ENCODE peak calls at places on chromosomes 13 and 19, in ten cellular contexts. J, Z, W, G, N, C, I, P, M and A are unnamed samples.

GRCh38 chr13:44425041-44425814 is 51.6 kb downstream of the SERP2 start:
- DNase-seq in Z (no peak), C (no peak), N (no peak), M (no peak), P (no peak), I (no peak), J (no peak), W (no peak), G (no peak), A (no peak)

GRCh38 chr19:55339225-55340143 is at the start of gene KMT5C:
- DNase-seq in W (peak), I (peak), Z (peak), C (peak), M (peak), P (peak), G (peak), J (peak), N (peak), A (peak)

GRCh38 chr13:31209172-31209818 is 9.5 kb downstream of the B3GLCT start:
- DNase-seq in G (no peak), J (peak), C (no peak), W (no peak), P (no peak), M (no peak), I (peak), N (no peak), Z (peak), A (peak)

GRCh38 chr19:18856385-18857126 is 24.8 kb downstream of the UPF1 start:
- DNase-seq in G (no peak), I (peak), N (no peak), C (no peak), W (no peak), M (no peak), P (no peak), J (no peak), Z (no peak), A (peak)

GRCh38 chr13:74796126-74796643 is 662.0 kb upstream of the KLF12 start:
- DNase-seq in J (no peak), N (no peak), C (no peak), P (no peak), G (no peak), M (no peak), I (peak), W (no peak), Z (no peak), A (no peak)

GRCh38 chr19:57675881-57676280 is 5.9 kb upstream of the ZNF551 start:
- DNase-seq in N (no peak), P (no peak), Z (no peak), M (no peak), W (no peak), C (no peak), J (no peak), G (no peak), I (no peak), A (no peak)

GRCh38 chr19:23439623-23440022 is 44.4 kb upstream of the ZNF91 start:
- DNase-seq in W (no peak), N (no peak), M (no peak), J (no peak), G (no peak), I (no peak), C (no peak), Z (no peak), P (no peak), A (no peak)

GRCh38 chr13:113754242-113754641 is 4.8 kb upstream of the TMEM255B start:
- DNase-seq in W (no peak), G (no peak), N (no peak), J (no peak), I (no peak), C (no peak), P (no peak), Z (no peak), M (no peak), A (no peak)

GRCh38 chr13:83153833-83154232 is 728.4 kb downstream of the SLITRK1 start:
- DNase-seq in Z (peak), N (no peak), J (no peak), W (no peak), G (no peak), I (no peak), M (no peak), C (no peak), P (no peak), A (no peak)

GRCh38 chr19:55095260-55096060 is 19.8 kb downstream of the EPS8L1 start:
- DNase-seq in W (peak), J (peak), I (no peak), P (no peak), G (no peak), C (no peak), M (no peak), N (no peak), Z (no peak), A (no peak)

GRCh38 chr19:35140898-35141626 is 2.0 kb upstream of the FXYD7 start:
- DNase-seq in G (peak), C (peak), W (peak), N (no peak), I (peak), P (peak), Z (no peak), J (peak), M (peak), A (peak)

GRCh38 chr13:26503826-26504594 is 53.5 kb upstream of the WASF3 start:
- DNase-seq in P (no peak), J (no peak), Z (no peak), M (no peak), G (no peak), N (no peak), W (no peak), I (no peak), C (no peak), A (no peak)

GRCh38 chr13:79936368-79937136 is 404.4 kb downstream of the SPRY2 start:
- DNase-seq in Z (no peak), I (peak), N (no peak), W (no peak), G (no peak), P (no peak), C (no peak), J (no peak), M (no peak), A (peak)

GRCh38 chr13:42819712-42820111 is 38.3 kb downstream of the FAM216B start:
- DNase-seq in P (no peak), N (no peak), M (no peak), I (peak), J (no peak), G (no peak), Z (no peak), W (no peak), C (no peak), A (no peak)

GRCh38 chr13:95505265-95505664 is 47.3 kb upstream of the CLDN10 start:
- DNase-seq in C (no peak), Z (peak), P (no peak), J (no peak), M (no peak), G (no peak), N (no peak), W (no peak), I (no peak), A (no peak)

GRCh38 chr19:56145698-56146097 is 4.6 kb downstream of the ZNF444 start:
- DNase-seq in W (no peak), M (no peak), Z (no peak), N (no peak), G (no peak), P (no peak), I (no peak), J (no peak), C (no peak), A (no peak)

GRCh38 chr19:28711401-28711800 is 501.6 kb downstream of the UQCRFS1 start:
- DNase-seq in M (no peak), J (no peak), W (no peak), P (no peak), I (no peak), C (no peak), G (no peak), N (no peak), Z (no peak), A (no peak)

GRCh38 chr13:49357694-49358093 is 86.2 kb downstream of the CAB39L start:
- DNase-seq in C (no peak), W (no peak), J (no peak), M (no peak), I (no peak), P (no peak), N (no peak), G (no peak), Z (no peak), A (no peak)

GRCh38 chr13:103386341-103386740 is 320.1 kb upstream of the SLC10A2 start:
- DNase-seq in C (no peak), M (no peak), I (no peak), W (no peak), G (no peak), P (no peak), N (no peak), Z (no peak), J (no peak), A (no peak)

GRCh38 chr13:113105032-113105993 is at the start of gene F7:
- DNase-seq in G (no peak), N (no peak), Z (no peak), C (no peak), P (no peak), I (no peak), M (no peak), J (no peak), W (no peak), A (no peak)

GRCh38 chr13:35768126-35768525 is 291.6 kb upstream of the MAB21L1 start:
- DNase-seq in Z (peak), J (no peak), I (no peak), M (no peak), P (no peak), C (no peak), G (no peak), W (no peak), N (no peak), A (no peak)

GRCh38 chr19:42596391-42597071 is 1.8 kb upstream of the CEACAM8 start:
- DNase-seq in J (peak), P (peak), G (peak), I (no peak), Z (no peak), C (peak), N (no peak), W (no peak), M (peak), A (peak)

GRCh38 chr13:27918041-27918917 is 1.5 kb upstream of the PDX1 start:
- DNase-seq in C (no peak), P (peak), N (no peak), Z (no peak), W (no peak), M (peak), G (no peak), I (no peak), J (peak), A (no peak)

GRCh38 chr19:51521796-51522195 is 9.7 kb downstream of the SIGLEC6 start:
- DNase-seq in W (no peak), M (no peak), N (no peak), C (no peak), P (no peak), I (peak), J (no peak), G (no peak), Z (no peak), A (no peak)

GRCh38 chr13:39317284-39317683 is 279.0 kb downstream of the NHLRC3 start:
- DNase-seq in G (no peak), P (no peak), I (no peak), J (no peak), N (no peak), Z (no peak), W (no peak), M (no peak), C (no peak), A (no peak)

GRCh38 chr13:95805921-95806320 is 129.0 kb downstream of the DNAJC3 start:
- DNase-seq in M (no peak), P (no peak), J (no peak), C (no peak), W (no peak), Z (no peak), G (no peak), I (no peak), N (no peak), A (no peak)

GRCh38 chr13:44299544-44299943 is 74.1 kb upstream of the SERP2 start:
- DNase-seq in N (no peak), W (no peak), G (no peak), Z (no peak), I (no peak), C (no peak), P (no peak), J (no peak), M (no peak), A (no peak)

GRCh38 chr13:110245421-110245899 is 61.5 kb downstream of the COL4A1 start:
- DNase-seq in N (no peak), Z (no peak), G (no peak), P (no peak), W (no peak), I (no peak), J (no peak), C (no peak), M (no peak), A (no peak)

GRCh38 chr19:38932425-38933179 is 1.9 kb downstream of the MRPS12 start:
- DNase-seq in C (peak), Z (no peak), M (peak), W (peak), J (no peak), I (no peak), G (no peak), P (no peak), N (no peak), A (no peak)

GRCh38 chr13:28140433-28141125 is 2.2 kb downstream of the PAN3 start:
- DNase-seq in P (no peak), N (no peak), M (no peak), W (no peak), I (no peak), C (no peak), Z (no peak), J (no peak), G (no peak), A (no peak)

GRCh38 chr13:45441633-45442032 is 23.1 kb upstream of the COG3 start:
- DNase-seq in J (peak), Z (no peak), M (no peak), P (no peak), I (no peak), G (no peak), W (no peak), C (peak), N (no peak), A (no peak)

GRCh38 chr19:5914358-5914774 is 312 bp downstream of the CAPS start:
- DNase-seq in Z (no peak), I (no peak), G (no peak), M (no peak), C (no peak), W (no peak), J (no peak), P (no peak), N (no peak), A (no peak)

GRCh38 chr13:78022164-78022877 is 103.7 kb upstream of the EDNRB start:
- DNase-seq in I (peak), G (peak), W (no peak), C (peak), N (no peak), P (no peak), M (peak), J (no peak), Z (no peak), A (no peak)

GRCh38 chr13:24220086-24220703 is 59.7 kb downstream of the SPATA13 start:
- DNase-seq in I (peak), C (peak), Z (peak), G (peak), J (no peak), P (peak), N (no peak), W (no peak), M (peak), A (no peak)

GRCh38 chr19:29842471-29843179 is 30.8 kb downstream of the CCNE1 start:
- DNase-seq in I (no peak), P (no peak), Z (no peak), W (no peak), C (no peak), M (no peak), G (no peak), N (no peak), J (no peak), A (no peak)

GRCh38 chr19:24127601-24128000 is 40.6 kb downstream of the ZNF254 start:
- DNase-seq in I (no peak), J (no peak), M (no peak), Z (no peak), G (no peak), W (no peak), N (no peak), C (no peak), P (no peak), A (no peak)

GRCh38 chr13:97710797-97711196 is 242.7 kb upstream of the IPO5 start:
- DNase-seq in J (no peak), P (no peak), N (no peak), M (no peak), I (no peak), Z (no peak), W (no peak), C (no peak), G (no peak), A (no peak)

GRCh38 chr19:47028372-47028672 is 8.7 kb downstream of the NPAS1 start:
- DNase-seq in C (no peak), I (no peak), J (no peak), M (no peak), Z (no peak), N (no peak), W (no peak), P (no peak), G (peak), A (no peak)

GRCh38 chr19:53772943-53773342 is 51.2 kb downstream of the NLRP12 start:
- DNase-seq in I (peak), N (peak), W (no peak), G (peak), C (peak), P (peak), Z (peak), J (peak), M (peak), A (no peak)